ENCODE peak calls at places on chromosomes 1 and 21, in ten cellular contexts. F is Right ventricle myocardium superior; A is EH; B is NCI-H1417 treated with DMSO at 0.1 percent for 48 hours; Z is stimulated activated CD8-positive, alpha-beta memory T cell treated with anti-CD3 and anti-CD28 coated beads, Interleukin-15, amount 100 ng/mL, for 4 hours; G is putamen; W is fibroblast of lung; M is HS-5; R is adrenal gland; X is activated T-cell treated with anti-CD3 and anti-CD28 coated beads for 1 hour. Q is an unnamed sample.

GRCh38 chr1:8560611-8561544 is 243.0 kb downstream of the SLC45A1 start:
- DNase-seq in F (no peak), X (no peak), Z (no peak), A (peak), M (no peak), W (peak), B (no peak), R (no peak), G (peak), Q (peak)

GRCh38 chr1:1371741-1372711 is 3.0 kb downstream of the AURKAIP1 start:
- DNase-seq in B (no peak), G (no peak), R (peak), X (peak), Z (peak), M (no peak), F (peak), A (peak), W (peak), Q (peak)

GRCh38 chr1:94865369-94865768 is 45.2 kb downstream of the SLC44A3 start:
- DNase-seq in W (peak), A (peak), B (no peak), R (no peak), Z (no peak), G (no peak), M (no peak), F (no peak), X (no peak), Q (no peak)

GRCh38 chr1:172742599-172743500 is 83.9 kb downstream of the FASLG start:
- DNase-seq in F (no peak), B (no peak), X (no peak), R (no peak), Z (no peak), G (no peak), W (peak), M (no peak), A (peak), Q (no peak)

GRCh38 chr1:3831689-3832088 is 25.3 kb downstream of the CEP104 start:
- DNase-seq in X (no peak), F (no peak), G (no peak), A (peak), Z (no peak), W (no peak), M (no peak), B (no peak), R (peak), Q (no peak)

GRCh38 chr1:228180271-228180987 is 14.8 kb downstream of the IBA57 start:
- DNase-seq in G (no peak), A (no peak), X (no peak), B (no peak), R (no peak), M (no peak), Z (no peak), F (no peak), W (no peak), Q (peak)

GRCh38 chr21:45870421-45870820 is 111.1 kb upstream of the COL6A1 start:
- DNase-seq in B (no peak), F (no peak), M (no peak), Z (no peak), X (no peak), G (no peak), W (no peak), A (no peak), R (no peak), Q (no peak)

GRCh38 chr1:2988256-2988655 is 33.0 kb upstream of the ACTRT2 start:
- DNase-seq in M (no peak), W (no peak), B (no peak), F (no peak), G (no peak), Z (no peak), A (no peak), X (no peak), R (no peak), Q (peak)

GRCh38 chr1:16143005-16143565 is 12.8 kb downstream of the EPHA2 start:
- DNase-seq in W (no peak), X (no peak), B (no peak), G (no peak), Z (no peak), R (no peak), F (no peak), A (no peak), M (no peak), Q (no peak)

GRCh38 chr1:182888736-182889531 is 49.8 kb downstream of the DHX9 start:
- DNase-seq in W (peak), A (peak), B (no peak), X (no peak), Z (no peak), G (no peak), M (no peak), F (no peak), R (no peak), Q (no peak)

GRCh38 chr1:6935379-6936307 is 150.4 kb downstream of the CAMTA1 start:
- DNase-seq in B (peak), W (no peak), M (no peak), Z (no peak), A (no peak), G (no peak), R (no peak), F (no peak), X (no peak), Q (peak)

GRCh38 chr1:154975409-154976205 is 1.1 kb downstream of the CKS1B start:
- DNase-seq in X (peak), W (peak), Z (peak), M (no peak), G (no peak), R (peak), F (peak), A (peak), B (no peak), Q (peak)

GRCh38 chr1:87024936-87025537 is 110.6 kb downstream of the HS2ST1 start:
- DNase-seq in G (no peak), F (no peak), B (no peak), R (no peak), A (peak), Z (no peak), X (no peak), M (peak), W (peak), Q (no peak)

GRCh38 chr1:201019321-201019977 is 4.1 kb downstream of the KIF21B start:
- DNase-seq in Z (peak), R (peak), A (peak), G (no peak), M (peak), F (peak), X (peak), B (no peak), W (peak), Q (peak)

GRCh38 chr1:8825985-8826481 is 8.6 kb upstream of the RERE start:
- DNase-seq in M (peak), Z (no peak), X (no peak), B (no peak), W (peak), G (no peak), F (peak), A (peak), R (no peak), Q (peak)

GRCh38 chr21:28822882-28823335 is 169.8 kb downstream of the LTN1 start:
- DNase-seq in Z (no peak), B (no peak), F (no peak), X (no peak), M (no peak), A (peak), W (peak), R (no peak), G (no peak), Q (peak)